ENCODE peak calls at places on chromosomes 12 and 14, in nine cellular contexts. C, O, D, H, Z, G, J, X and L are unnamed samples.

GRCh38 chr14:101820283-101820798 is 58.8 kb downstream of the PPP2R5C start:
- DNase-seq in C (no peak), O (no peak), D (no peak), H (no peak), Z (no peak), G (no peak), J (no peak), X (peak; percentile 25), L (no peak)

GRCh38 chr14:65832431-65833253 is 420.1 kb downstream of the FUT8 start:
- DNase-seq in C (no peak), O (no peak), D (no peak), H (no peak), Z (no peak), G (peak; percentile 23), J (peak; percentile 11), X (no peak), L (no peak)

GRCh38 chr12:57164966-57165365 is 17.5 kb upstream of the LRP1-AS start:
- DNase-seq in C (no peak), O (no peak), D (no peak), H (no peak), Z (no peak), G (no peak), J (no peak), X (no peak), L (no peak)

GRCh38 chr14:76613616-76614015 is 147.7 kb upstream of the VASH1 start:
- DNase-seq in C (no peak), O (no peak), D (no peak), H (no peak), Z (no peak), G (no peak), J (no peak), X (no peak), L (no peak)

GRCh38 chr12:34625116-34625515 is 602.8 kb downstream of the ALG10 start:
- DNase-seq in C (no peak), O (no peak), D (peak; percentile 7), H (no peak), Z (no peak), G (peak; percentile 2), J (no peak), X (no peak), L (peak; percentile 32)

GRCh38 chr12:54082402-54082892 is 28.8 kb downstream of the HOXC4 start:
- DNase-seq in C (peak; percentile 5), O (peak; percentile 9), D (no peak), H (no peak), Z (no peak), G (peak; percentile 38), J (no peak), X (peak; percentile 31), L (peak; percentile 16)

GRCh38 chr12:43835656-43836454 is at the start of gene TMEM117:
- DNase-seq in C (peak; percentile 27), O (peak; percentile 50), D (no peak), H (peak; percentile 83), Z (peak; percentile 54), G (peak; percentile 60), J (peak; percentile 68), X (peak; percentile 55), L (peak; percentile 71)

GRCh38 chr14:90758959-90759358 is 57.3 kb downstream of the TTC7B start:
- DNase-seq in C (no peak), O (no peak), D (no peak), H (peak; percentile 74), Z (no peak), G (no peak), J (peak; percentile 8), X (peak; percentile 10), L (no peak)

GRCh38 chr14:22303589-22304195 is 285.3 kb downstream of the DAD1 start:
- DNase-seq in C (no peak), O (no peak), D (no peak), H (no peak), Z (no peak), G (no peak), J (peak; percentile 29), X (no peak), L (no peak)

GRCh38 chr12:67222302-67222701 is 46.9 kb upstream of the CAND1 start:
- DNase-seq in C (no peak), O (no peak), D (peak; percentile 4), H (no peak), Z (no peak), G (peak; percentile 31), J (peak; percentile 7), X (no peak), L (peak; percentile 32)

GRCh38 chr12:128819293-128820144 is 4.2 kb downstream of the SLC15A4 start:
- DNase-seq in C (no peak), O (no peak), D (no peak), H (no peak), Z (no peak), G (no peak), J (no peak), X (no peak), L (no peak)

GRCh38 chr12:113159937-113160336 is 10.4 kb downstream of the CFAP73 start:
- DNase-seq in C (no peak), O (no peak), D (no peak), H (no peak), Z (no peak), G (no peak), J (no peak), X (no peak), L (no peak)